ENCODE peak calls at places on chromosomes 7 and 10, in five cellular contexts. One of them, this sample, is unnamed.

GRCh38 chr10:118867768-118868167 is 113.0 kb upstream of the CACUL1 start:
- DNase-seq in thoracic aorta: no peak
- DNase-seq in type B pancreatic cell: no peak
- DNase-seq in adrenal gland: no peak
- DNase-seq in CD8-positive, alpha-beta T cell: no peak
- DNase-seq in this sample: no peak

GRCh38 chr7:158827411-158828342 is 1.6 kb downstream of the ESYT2 start:
- DNase-seq in thoracic aorta: no peak
- DNase-seq in type B pancreatic cell: no peak
- DNase-seq in adrenal gland: no peak
- DNase-seq in CD8-positive, alpha-beta T cell: no peak
- DNase-seq in this sample: peak; percentile 15

GRCh38 chr10:97891497-97892167 is 42.0 kb downstream of the GOLGA7B start:
- DNase-seq in thoracic aorta: no peak
- DNase-seq in type B pancreatic cell: no peak
- DNase-seq in adrenal gland: no peak
- DNase-seq in CD8-positive, alpha-beta T cell: no peak
- DNase-seq in this sample: no peak

GRCh38 chr10:103262229-103262628 is 14.7 kb upstream of the INA start:
- DNase-seq in thoracic aorta: no peak
- DNase-seq in type B pancreatic cell: no peak
- DNase-seq in adrenal gland: no peak
- DNase-seq in CD8-positive, alpha-beta T cell: no peak
- DNase-seq in this sample: peak; percentile 62

GRCh38 chr10:786666-787512 is 97.4 kb upstream of the DIP2C start:
- DNase-seq in thoracic aorta: no peak
- DNase-seq in type B pancreatic cell: peak; percentile 60
- DNase-seq in adrenal gland: no peak
- DNase-seq in CD8-positive, alpha-beta T cell: peak; percentile 36
- DNase-seq in this sample: no peak

GRCh38 chr10:50216894-50217293 is 34.4 kb downstream of the ASAH2 start:
- DNase-seq in thoracic aorta: no peak
- DNase-seq in type B pancreatic cell: no peak
- DNase-seq in adrenal gland: no peak
- DNase-seq in CD8-positive, alpha-beta T cell: no peak
- DNase-seq in this sample: no peak

GRCh38 chr7:27314111-27314510 is 71.5 kb downstream of the EVX1 start:
- DNase-seq in thoracic aorta: no peak
- DNase-seq in type B pancreatic cell: no peak
- DNase-seq in adrenal gland: no peak
- DNase-seq in CD8-positive, alpha-beta T cell: no peak
- DNase-seq in this sample: no peak

GRCh38 chr7:104931181-104931781 is 82.7 kb upstream of the KMT2E start:
- DNase-seq in thoracic aorta: no peak
- DNase-seq in type B pancreatic cell: no peak
- DNase-seq in adrenal gland: no peak
- DNase-seq in CD8-positive, alpha-beta T cell: no peak
- DNase-seq in this sample: no peak

GRCh38 chr7:24778543-24779282 is 21.4 kb upstream of the GSDME start:
- DNase-seq in thoracic aorta: no peak
- DNase-seq in type B pancreatic cell: no peak
- DNase-seq in adrenal gland: peak; percentile 31
- DNase-seq in CD8-positive, alpha-beta T cell: no peak
- DNase-seq in this sample: peak; percentile 86

GRCh38 chr10:3151889-3152565 is 20.6 kb downstream of the PITRM1 start:
- DNase-seq in thoracic aorta: no peak
- DNase-seq in type B pancreatic cell: no peak
- DNase-seq in adrenal gland: no peak
- DNase-seq in CD8-positive, alpha-beta T cell: no peak
- DNase-seq in this sample: no peak

DNA sequence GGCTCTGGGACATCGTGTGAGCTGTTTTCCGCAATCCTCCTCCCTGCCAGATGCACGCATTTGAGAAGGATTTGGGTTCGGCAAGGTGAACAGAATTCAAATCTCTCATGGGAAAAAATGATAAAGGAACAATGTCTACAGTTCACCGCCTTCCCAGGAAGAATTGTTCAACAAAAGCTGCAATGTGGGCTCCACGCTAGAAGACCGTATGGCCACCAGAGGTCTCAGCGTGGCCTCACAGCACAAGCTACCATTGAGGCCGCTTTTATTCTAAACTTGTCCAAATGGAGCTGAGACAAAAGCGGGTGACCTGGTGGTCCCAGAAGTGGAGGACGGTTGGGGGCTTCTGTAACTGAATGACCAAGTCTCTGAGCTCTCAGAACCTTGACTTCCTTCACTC is 733.1 kb downstream of the PARD3 start:
- DNase-seq in thoracic aorta: no peak
- DNase-seq in type B pancreatic cell: no peak
- DNase-seq in adrenal gland: no peak
- DNase-seq in CD8-positive, alpha-beta T cell: no peak
- DNase-seq in this sample: no peak
- TF ChIP-seq CTCF in thoracic aorta: no peak
- TF ChIP-seq CTCF in type B pancreatic cell: no peak
- TF ChIP-seq CTCF in adrenal gland: no peak
- TF ChIP-seq CTCF in CD8-positive, alpha-beta T cell: no peak
- TF ChIP-seq CTCF in this sample: peak; percentile 36

GRCh38 chr10:49115015-49115795 is at the start of gene VSTM4:
- DNase-seq in thoracic aorta: no peak
- DNase-seq in type B pancreatic cell: no peak
- DNase-seq in adrenal gland: peak; percentile 60
- DNase-seq in CD8-positive, alpha-beta T cell: no peak
- DNase-seq in this sample: no peak
- TF ChIP-seq CTCF in thoracic aorta: no peak
- TF ChIP-seq CTCF in type B pancreatic cell: no peak
- TF ChIP-seq CTCF in adrenal gland: no peak
- TF ChIP-seq CTCF in CD8-positive, alpha-beta T cell: no peak
- TF ChIP-seq CTCF in this sample: no peak

GRCh38 chr10:87092861-87093460 is 1.7 kb downstream of the GLUD1 start:
- DNase-seq in thoracic aorta: no peak
- DNase-seq in type B pancreatic cell: no peak
- DNase-seq in adrenal gland: no peak
- DNase-seq in CD8-positive, alpha-beta T cell: no peak
- DNase-seq in this sample: peak; percentile 41

GRCh38 chr10:87093461-87094372 is 926 bp downstream of the GLUD1 start:
- DNase-seq in thoracic aorta: peak; percentile 52
- DNase-seq in type B pancreatic cell: peak; percentile 78
- DNase-seq in adrenal gland: peak; percentile 83
- DNase-seq in CD8-positive, alpha-beta T cell: peak; percentile 76
- DNase-seq in this sample: peak; percentile 34

GRCh38 chr10:87094373-87095240 is at the start of the genes GLUD1 and SHLD2:
- DNase-seq in thoracic aorta: peak; percentile 78
- DNase-seq in type B pancreatic cell: peak; percentile 93
- DNase-seq in adrenal gland: peak; percentile 95
- DNase-seq in CD8-positive, alpha-beta T cell: peak; percentile 91
- DNase-seq in this sample: peak; percentile 85

GRCh38 chr10:87092356-87092860 is 2.2 kb downstream of the GLUD1 start:
- DNase-seq in thoracic aorta: no peak
- DNase-seq in type B pancreatic cell: no peak
- DNase-seq in adrenal gland: no peak
- DNase-seq in CD8-positive, alpha-beta T cell: no peak
- DNase-seq in this sample: peak; percentile 74

DNA sequence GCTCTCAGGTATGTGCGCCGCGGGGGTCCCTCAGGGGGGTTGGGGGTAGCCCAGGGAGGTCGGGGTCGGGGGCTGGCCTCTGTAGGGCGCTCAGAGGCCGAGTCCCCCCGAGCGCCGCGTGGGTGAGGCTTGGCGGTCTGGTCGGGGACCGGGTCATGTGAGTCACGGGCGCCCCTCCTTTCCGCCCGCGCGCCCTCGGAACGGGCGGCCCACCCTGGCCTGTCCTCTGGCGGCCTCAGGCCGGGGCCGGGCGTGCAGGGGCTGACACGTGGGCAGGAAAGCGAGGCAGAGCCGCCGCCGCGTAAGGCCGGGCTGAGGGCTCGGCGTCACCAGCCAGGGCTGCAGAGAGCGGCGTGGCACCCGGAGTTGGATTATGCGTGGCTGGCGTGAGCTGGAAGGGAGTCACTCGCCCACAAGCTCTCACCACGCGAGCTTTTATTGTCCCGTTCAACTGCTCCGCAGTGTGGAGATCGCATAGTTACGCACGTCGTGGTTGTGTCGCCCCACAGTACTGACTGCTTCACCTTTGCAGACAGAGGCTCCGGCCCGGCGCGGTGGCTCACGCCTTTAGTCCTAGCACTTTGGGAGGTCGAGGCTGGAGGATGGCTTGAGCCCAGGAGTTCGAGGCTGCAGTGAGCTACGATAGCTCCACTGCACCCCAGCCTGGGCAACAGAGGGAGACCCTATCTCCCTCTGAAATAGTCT is 387 bp downstream of the SHLD2 start:
- DNase-seq in thoracic aorta: peak; percentile 68
- DNase-seq in type B pancreatic cell: peak; percentile 86
- DNase-seq in adrenal gland: peak; percentile 92
- DNase-seq in CD8-positive, alpha-beta T cell: peak; percentile 84
- DNase-seq in this sample: peak; percentile 89
- TF ChIP-seq CTCF in thoracic aorta: no peak
- TF ChIP-seq CTCF in type B pancreatic cell: no peak
- TF ChIP-seq CTCF in adrenal gland: peak; percentile 11
- TF ChIP-seq CTCF in CD8-positive, alpha-beta T cell: no peak
- TF ChIP-seq CTCF in this sample: no peak

GRCh38 chr10:28532509-28533314 is at the start of gene WAC:
- DNase-seq in thoracic aorta: peak; percentile 73
- DNase-seq in type B pancreatic cell: peak; percentile 98
- DNase-seq in adrenal gland: peak; percentile 96
- DNase-seq in CD8-positive, alpha-beta T cell: peak; percentile 99
- DNase-seq in this sample: peak; percentile 89
- TF ChIP-seq CTCF in thoracic aorta: peak; percentile 23
- TF ChIP-seq CTCF in type B pancreatic cell: peak; percentile 40
- TF ChIP-seq CTCF in adrenal gland: peak; percentile 40
- TF ChIP-seq CTCF in CD8-positive, alpha-beta T cell: no peak
- TF ChIP-seq CTCF in this sample: peak; percentile 6

GRCh38 chr10:82221750-82222149 is 346.8 kb downstream of the NRG3 start:
- DNase-seq in thoracic aorta: no peak
- DNase-seq in type B pancreatic cell: no peak
- DNase-seq in adrenal gland: no peak
- DNase-seq in CD8-positive, alpha-beta T cell: no peak
- DNase-seq in this sample: no peak
- TF ChIP-seq CTCF in thoracic aorta: no peak
- TF ChIP-seq CTCF in type B pancreatic cell: no peak
- TF ChIP-seq CTCF in adrenal gland: no peak
- TF ChIP-seq CTCF in CD8-positive, alpha-beta T cell: no peak
- TF ChIP-seq CTCF in this sample: no peak

DNA sequence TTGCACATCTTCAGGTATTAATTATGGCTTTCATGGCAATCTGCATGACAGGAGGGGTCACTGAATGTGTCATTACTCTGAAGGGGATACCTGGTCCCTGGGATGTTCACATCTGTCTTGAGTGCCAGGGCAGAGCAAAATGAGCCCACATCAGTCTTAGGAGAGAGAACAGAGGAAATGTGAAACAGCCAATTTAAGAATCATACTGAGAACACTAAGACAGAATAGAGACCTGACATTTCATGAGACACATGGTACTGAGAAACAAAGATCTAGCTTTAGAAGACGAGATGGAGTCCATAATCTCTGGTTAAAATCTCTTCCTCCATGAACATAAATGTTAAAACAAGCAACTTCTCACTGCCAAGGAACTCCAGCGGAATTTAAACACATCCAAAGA is 34.1 kb upstream of the FZD1 start:
- DNase-seq in thoracic aorta: no peak
- DNase-seq in type B pancreatic cell: no peak
- DNase-seq in adrenal gland: no peak
- DNase-seq in CD8-positive, alpha-beta T cell: no peak
- DNase-seq in this sample: no peak
- TF ChIP-seq CTCF in thoracic aorta: no peak
- TF ChIP-seq CTCF in type B pancreatic cell: no peak
- TF ChIP-seq CTCF in adrenal gland: no peak
- TF ChIP-seq CTCF in CD8-positive, alpha-beta T cell: no peak
- TF ChIP-seq CTCF in this sample: no peak

This sample was measured in HFFc6.